ENCODE peak calls at places on chromosomes 3 and 15, in four cellular contexts. R, I, O and S are unnamed samples.

GRCh38 chr15:64161688-64162477 is 939 bp downstream of the PPIB start:
- DNase-seq in O (no peak), I (no peak), R (no peak), S (no peak)

GRCh38 chr15:77033729-77034619 is 36.9 kb downstream of the TSPAN3 start:
- DNase-seq in I (peak; percentile 68), O (no peak), R (no peak), S (peak; percentile 11)

GRCh38 chr3:140736863-140737460 is 59.1 kb downstream of the TRIM42 start:
- DNase-seq in I (no peak), O (no peak), R (no peak), S (no peak)

GRCh38 chr3:25547928-25548327 is 116.8 kb downstream of the TOP2B start:
- DNase-seq in O (no peak), I (no peak), R (no peak), S (no peak)

GRCh38 chr3:53490131-53490474 is 4.3 kb upstream of the CACNA1D start:
- DNase-seq in I (no peak), R (no peak), O (no peak), S (no peak)

GRCh38 chr3:122974764-122975162 is 52.8 kb downstream of the SEMA5B start:
- DNase-seq in R (peak; percentile 55), I (no peak), O (no peak), S (no peak)

GRCh38 chr15:91849180-91849579 is 4.3 kb upstream of the SLCO3A1 start:
- DNase-seq in I (no peak), R (no peak), O (no peak), S (no peak)

GRCh38 chr3:105284876-105285275 is 81.8 kb upstream of the ALCAM start:
- DNase-seq in O (no peak), R (no peak), I (no peak), S (no peak)

GRCh38 chr3:48440590-48440958 is 517 bp downstream of the TMA7 start:
- DNase-seq in I (no peak), R (no peak), O (peak; percentile 41), S (no peak)

GRCh38 chr3:129305592-129306091 is 27.0 kb downstream of the HMCES start:
- DNase-seq in R (no peak), O (no peak), I (peak; percentile 93), S (peak; percentile 69)

GRCh38 chr3:15796771-15797599 is 794 bp downstream of the ANKRD28 start:
- DNase-seq in I (no peak), O (peak; percentile 25), R (peak; percentile 65), S (no peak)

GRCh38 chr15:61081028-61081322 is 148.1 kb downstream of the RORA start:
- DNase-seq in O (no peak), R (no peak), I (no peak), S (no peak)

GRCh38 chr3:194472290-194472920 is 14.4 kb downstream of the ATP13A3 start:
- DNase-seq in R (peak; percentile 67), I (no peak), O (peak; percentile 53), S (no peak)

GRCh38 chr15:41969851-41970431 is 2.4 kb downstream of the EHD4 start:
- DNase-seq in I (no peak), O (peak; percentile 79), R (no peak), S (peak; percentile 31)
- H3K4me3 ChIP-seq in I (peak overlapping the region; percentile 87), O (peak overlapping the region; percentile 3), R (no peak overlapping the region), S (peak overlapping the region; percentile 93)

DNA sequence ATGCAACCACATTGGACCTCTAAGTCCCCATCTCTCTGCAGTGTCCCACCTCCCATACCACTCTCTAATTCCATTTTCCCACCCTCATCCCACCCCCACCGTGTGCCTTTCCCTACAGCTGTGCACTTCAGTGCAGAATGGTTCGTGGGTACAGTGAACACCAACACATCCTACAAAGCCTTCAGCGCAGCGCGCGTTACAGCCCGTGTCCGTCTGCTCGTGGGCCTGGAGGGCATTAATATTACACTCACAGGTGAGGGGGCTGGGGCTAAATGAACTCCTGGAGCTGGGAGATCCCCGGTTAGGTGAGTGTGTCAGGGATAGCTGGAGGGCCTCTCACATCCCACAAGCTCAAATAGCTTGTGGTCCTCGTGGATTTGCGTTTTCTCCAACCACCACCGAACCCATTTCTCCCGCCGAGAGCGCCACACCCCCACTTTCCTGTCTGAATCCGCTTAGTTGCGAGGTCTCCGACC is 1.9 kb downstream of the DUOXA2 start:
- DNase-seq in O (no peak), R (no peak), I (no peak), S (no peak)
- H3K4me3 ChIP-seq in O (no peak overlapping the region), R (no peak overlapping the region), I (no peak overlapping the region), S (no peak overlapping the region)

GRCh38 chr3:79140718-79141117 is 627.1 kb downstream of the ROBO1 start:
- DNase-seq in I (no peak), R (no peak), O (no peak), S (no peak)

GRCh38 chr3:79139395-79140060 is 628.3 kb downstream of the ROBO1 start:
- DNase-seq in R (no peak), O (no peak), I (no peak), S (no peak)
- H3K4me3 ChIP-seq in R (no peak overlapping the region), O (no peak overlapping the region), I (no peak overlapping the region), S (no peak overlapping the region)

GRCh38 chr15:29409890-29410289 is 140.3 kb upstream of the NSMCE3 start:
- DNase-seq in O (no peak), R (no peak), I (no peak), S (no peak)

GRCh38 chr15:29405564-29405963 is 135.9 kb upstream of the NSMCE3 start:
- DNase-seq in I (no peak), R (no peak), O (no peak), S (no peak)

GRCh38 chr15:29411299-29411698 is 141.7 kb upstream of the NSMCE3 start:
- DNase-seq in I (no peak), O (no peak), R (no peak), S (no peak)

DNA sequence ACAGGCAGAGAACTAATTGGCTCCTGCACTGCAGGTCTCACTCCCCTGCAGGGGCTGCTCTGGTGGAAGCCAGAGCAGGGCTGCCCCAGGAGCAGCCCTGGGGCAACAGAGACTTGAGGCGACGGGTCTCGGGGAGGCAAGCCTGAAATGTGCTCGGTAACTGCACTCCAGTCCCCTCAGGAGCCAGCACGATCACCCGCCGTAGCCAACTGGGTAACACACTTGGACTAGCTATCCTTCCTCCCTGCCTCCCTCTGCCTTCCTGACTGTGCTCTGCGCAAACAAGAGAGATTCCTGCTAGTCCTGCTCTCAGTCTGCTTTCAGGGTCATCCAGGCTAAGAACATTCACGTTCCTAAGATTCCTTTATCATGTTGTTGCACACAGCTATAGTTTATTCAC is 140.7 kb upstream of the NSMCE3 start:
- DNase-seq in R (no peak), I (no peak), O (no peak), S (no peak)
- H3K4me3 ChIP-seq in R (no peak overlapping the region), I (no peak overlapping the region), O (no peak overlapping the region), S (no peak overlapping the region)

GRCh38 chr3:175316799-175317198 is 457.7 kb downstream of the NAALADL2 start:
- DNase-seq in R (no peak), O (no peak), I (no peak), S (no peak)
- H3K4me3 ChIP-seq in R (no peak overlapping the region), O (no peak overlapping the region), I (no peak overlapping the region), S (no peak overlapping the region)